ENCODE peak calls at places on chromosomes 16 and 17, in seven cellular contexts. One of them, this sample, is unnamed.

GRCh38 chr16:9090101-9090959 is 1.1 kb upstream of the HAPSTR1 start:
- DNase-seq in WTC11: peak; percentile 59
- DNase-seq in esophagus squamous epithelium: no peak
- DNase-seq in cardiac fibroblast: no peak
- DNase-seq in heart right ventricle: peak; percentile 54
- DNase-seq in RWPE1: no peak
- DNase-seq in heart left ventricle: peak; percentile 63
- DNase-seq in this sample: no peak

GRCh38 chr16:23564964-23565363 is 7.4 kb downstream of the UBFD1 start:
- DNase-seq in heart right ventricle: peak; percentile 65
- DNase-seq in esophagus squamous epithelium: no peak
- DNase-seq in heart left ventricle: peak; percentile 88
- DNase-seq in RWPE1: no peak
- DNase-seq in WTC11: no peak
- DNase-seq in cardiac fibroblast: no peak
- DNase-seq in this sample: no peak

GRCh38 chr17:1197781-1198490 is 18.2 kb upstream of the ABR start:
- DNase-seq in WTC11: no peak
- DNase-seq in cardiac fibroblast: peak; percentile 79
- DNase-seq in heart left ventricle: peak; percentile 68
- DNase-seq in RWPE1: no peak
- DNase-seq in heart right ventricle: peak; percentile 63
- DNase-seq in esophagus squamous epithelium: peak; percentile 61
- DNase-seq in this sample: no peak

GRCh38 chr16:57823836-57824235 is 21.5 kb upstream of the KIFC3 start:
- DNase-seq in RWPE1: no peak
- DNase-seq in heart right ventricle: peak; percentile 36
- DNase-seq in esophagus squamous epithelium: no peak
- DNase-seq in cardiac fibroblast: no peak
- DNase-seq in heart left ventricle: no peak
- DNase-seq in WTC11: no peak
- DNase-seq in this sample: no peak

GRCh38 chr17:41549596-41550039 is 21.5 kb upstream of the KRT19 start:
- DNase-seq in heart left ventricle: no peak
- DNase-seq in RWPE1: no peak
- DNase-seq in heart right ventricle: no peak
- DNase-seq in WTC11: no peak
- DNase-seq in esophagus squamous epithelium: no peak
- DNase-seq in cardiac fibroblast: no peak
- DNase-seq in this sample: no peak

GRCh38 chr16:84312783-84313382 is 18.2 kb downstream of the WFDC1 start:
- DNase-seq in heart left ventricle: no peak
- DNase-seq in heart right ventricle: no peak
- DNase-seq in esophagus squamous epithelium: no peak
- DNase-seq in WTC11: peak; percentile 81
- DNase-seq in cardiac fibroblast: no peak
- DNase-seq in RWPE1: no peak
- DNase-seq in this sample: no peak

GRCh38 chr17:17166446-17166845 is 39.7 kb downstream of the PLD6 start:
- DNase-seq in cardiac fibroblast: no peak
- DNase-seq in WTC11: no peak
- DNase-seq in RWPE1: no peak
- DNase-seq in heart left ventricle: no peak
- DNase-seq in esophagus squamous epithelium: no peak
- DNase-seq in heart right ventricle: no peak
- DNase-seq in this sample: no peak

GRCh38 chr16:21702259-21702658 is 38.5 kb downstream of the OTOA start:
- DNase-seq in heart left ventricle: no peak
- DNase-seq in cardiac fibroblast: no peak
- DNase-seq in heart right ventricle: no peak
- DNase-seq in RWPE1: no peak
- DNase-seq in WTC11: no peak
- DNase-seq in esophagus squamous epithelium: no peak
- DNase-seq in this sample: no peak

GRCh38 chr17:28744802-28745051 is 916 bp downstream of the TRAF4 start:
- DNase-seq in heart right ventricle: no peak
- DNase-seq in WTC11: no peak
- DNase-seq in esophagus squamous epithelium: no peak
- DNase-seq in cardiac fibroblast: no peak
- DNase-seq in RWPE1: no peak
- DNase-seq in heart left ventricle: no peak
- DNase-seq in this sample: no peak

GRCh38 chr16:10083301-10083700 is 98.9 kb downstream of the GRIN2A start:
- DNase-seq in esophagus squamous epithelium: no peak
- DNase-seq in heart left ventricle: no peak
- DNase-seq in WTC11: no peak
- DNase-seq in RWPE1: no peak
- DNase-seq in heart right ventricle: no peak
- DNase-seq in cardiac fibroblast: no peak
- DNase-seq in this sample: no peak

GRCh38 chr16:86809458-86809955 is 231.2 kb downstream of the FOXL1 start:
- DNase-seq in heart left ventricle: no peak
- DNase-seq in esophagus squamous epithelium: no peak
- DNase-seq in RWPE1: peak; percentile 80
- DNase-seq in heart right ventricle: no peak
- DNase-seq in cardiac fibroblast: peak; percentile 28
- DNase-seq in WTC11: no peak
- DNase-seq in this sample: no peak

GRCh38 chr16:67283039-67283825 is 3.9 kb downstream of the PLEKHG4 start:
- DNase-seq in cardiac fibroblast: peak; percentile 23
- DNase-seq in heart right ventricle: no peak
- DNase-seq in WTC11: no peak
- DNase-seq in heart left ventricle: no peak
- DNase-seq in esophagus squamous epithelium: no peak
- DNase-seq in RWPE1: no peak
- DNase-seq in this sample: no peak

GRCh38 chr17:11305524-11305923 is 64.5 kb downstream of the SHISA6 start:
- DNase-seq in heart left ventricle: no peak
- DNase-seq in cardiac fibroblast: no peak
- DNase-seq in esophagus squamous epithelium: no peak
- DNase-seq in heart right ventricle: no peak
- DNase-seq in WTC11: no peak
- DNase-seq in RWPE1: no peak
- DNase-seq in this sample: no peak

GRCh38 chr17:17784599-17785264 is 52.1 kb downstream of the SREBF1 start:
- DNase-seq in heart right ventricle: no peak
- DNase-seq in esophagus squamous epithelium: no peak
- DNase-seq in cardiac fibroblast: no peak
- DNase-seq in heart left ventricle: no peak
- DNase-seq in RWPE1: no peak
- DNase-seq in WTC11: no peak
- DNase-seq in this sample: no peak

DNA sequence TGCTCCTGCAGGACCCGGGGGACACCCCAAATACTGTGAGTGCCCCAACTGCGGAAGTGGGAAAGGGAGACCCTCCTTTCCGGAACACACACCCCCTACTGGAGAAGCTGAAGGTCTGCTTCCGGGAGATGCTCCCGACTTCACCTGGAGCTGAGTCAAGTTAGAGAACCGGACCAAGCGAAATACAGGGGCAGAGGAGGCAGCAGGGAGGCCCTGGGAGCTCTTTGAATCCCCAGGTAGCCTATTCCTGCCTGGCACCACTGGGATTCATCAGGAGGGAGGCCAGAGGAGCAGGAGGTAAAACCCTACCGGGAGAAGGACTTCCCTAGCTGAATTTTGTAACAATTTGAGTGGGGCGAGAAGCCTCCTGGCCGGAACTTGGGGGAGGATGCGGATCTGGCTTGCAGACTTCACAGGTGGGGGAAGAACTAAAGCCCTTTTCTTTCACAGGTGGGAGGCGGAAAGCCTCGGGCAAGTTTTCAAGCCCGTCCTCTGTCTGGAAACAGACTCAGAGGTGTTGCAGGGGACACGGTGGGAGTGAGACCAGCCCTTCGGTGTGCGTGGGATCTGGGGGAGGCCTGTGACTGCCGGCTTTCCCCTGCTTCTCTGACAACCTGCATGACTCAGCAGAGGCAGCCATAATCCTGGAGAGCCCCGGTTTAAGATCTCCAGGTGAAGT is 22.4 kb upstream of the TEKT1 start:
- DNase-seq in cardiac fibroblast: no peak
- DNase-seq in heart right ventricle: no peak
- DNase-seq in WTC11: peak; percentile 64
- DNase-seq in RWPE1: no peak
- DNase-seq in heart left ventricle: no peak
- DNase-seq in esophagus squamous epithelium: no peak
- DNase-seq in this sample: no peak
- TF ChIP-seq CTCF in cardiac fibroblast: peak; percentile 27
- TF ChIP-seq CTCF in heart right ventricle: peak; percentile 19
- TF ChIP-seq CTCF in WTC11: peak; percentile 72
- TF ChIP-seq CTCF in RWPE1: no peak
- TF ChIP-seq CTCF in heart left ventricle: no peak
- TF ChIP-seq CTCF in esophagus squamous epithelium: no peak
- TF ChIP-seq CTCF in this sample: no peak

GRCh38 chr17:32873114-32873513 is 3.8 kb downstream of the MYO1D start:
- DNase-seq in esophagus squamous epithelium: no peak
- DNase-seq in WTC11: no peak
- DNase-seq in cardiac fibroblast: no peak
- DNase-seq in RWPE1: no peak
- DNase-seq in heart left ventricle: no peak
- DNase-seq in heart right ventricle: no peak
- DNase-seq in this sample: no peak
- TF ChIP-seq CTCF in esophagus squamous epithelium: no peak
- TF ChIP-seq CTCF in WTC11: no peak
- TF ChIP-seq CTCF in cardiac fibroblast: no peak
- TF ChIP-seq CTCF in RWPE1: no peak
- TF ChIP-seq CTCF in heart left ventricle: no peak
- TF ChIP-seq CTCF in heart right ventricle: no peak
- TF ChIP-seq CTCF in this sample: no peak

GRCh38 chr17:74858672-74859438 is 830 bp downstream of the GRIN2C start:
- DNase-seq in cardiac fibroblast: no peak
- DNase-seq in RWPE1: no peak
- DNase-seq in heart left ventricle: no peak
- DNase-seq in esophagus squamous epithelium: no peak
- DNase-seq in WTC11: no peak
- DNase-seq in heart right ventricle: no peak
- DNase-seq in this sample: no peak

GRCh38 chr17:74860229-74860998 is 729 bp upstream of the GRIN2C start:
- DNase-seq in esophagus squamous epithelium: no peak
- DNase-seq in RWPE1: no peak
- DNase-seq in heart left ventricle: no peak
- DNase-seq in heart right ventricle: no peak
- DNase-seq in WTC11: no peak
- DNase-seq in cardiac fibroblast: no peak
- DNase-seq in this sample: no peak

GRCh38 chr17:74860999-74861553 is 1.4 kb upstream of the GRIN2C start:
- DNase-seq in esophagus squamous epithelium: no peak
- DNase-seq in RWPE1: no peak
- DNase-seq in heart right ventricle: no peak
- DNase-seq in heart left ventricle: no peak
- DNase-seq in WTC11: peak; percentile 43
- DNase-seq in cardiac fibroblast: no peak
- DNase-seq in this sample: no peak

GRCh38 chr17:74861554-74862107 is 1.9 kb upstream of the GRIN2C start:
- DNase-seq in RWPE1: no peak
- DNase-seq in heart right ventricle: no peak
- DNase-seq in esophagus squamous epithelium: no peak
- DNase-seq in WTC11: no peak
- DNase-seq in cardiac fibroblast: no peak
- DNase-seq in heart left ventricle: no peak
- DNase-seq in this sample: no peak

GRCh38 chr17:74859439-74860228 is at the start of gene GRIN2C:
- DNase-seq in RWPE1: no peak
- DNase-seq in cardiac fibroblast: no peak
- DNase-seq in WTC11: no peak
- DNase-seq in heart left ventricle: no peak
- DNase-seq in heart right ventricle: no peak
- DNase-seq in esophagus squamous epithelium: no peak
- DNase-seq in this sample: peak; percentile 62
- TF ChIP-seq CTCF in RWPE1: peak; percentile 60
- TF ChIP-seq CTCF in cardiac fibroblast: no peak
- TF ChIP-seq CTCF in WTC11: peak; percentile 29
- TF ChIP-seq CTCF in heart left ventricle: peak; percentile 43
- TF ChIP-seq CTCF in heart right ventricle: peak; percentile 33
- TF ChIP-seq CTCF in esophagus squamous epithelium: no peak
- TF ChIP-seq CTCF in this sample: peak; percentile 26

GRCh38 chr17:9052921-9053320 is 31.6 kb downstream of the NTN1 start:
- DNase-seq in RWPE1: no peak
- DNase-seq in heart left ventricle: no peak
- DNase-seq in heart right ventricle: no peak
- DNase-seq in cardiac fibroblast: no peak
- DNase-seq in esophagus squamous epithelium: no peak
- DNase-seq in WTC11: no peak
- DNase-seq in this sample: no peak

GRCh38 chr17:9053406-9053805 is 32.1 kb downstream of the NTN1 start:
- DNase-seq in esophagus squamous epithelium: no peak
- DNase-seq in RWPE1: no peak
- DNase-seq in heart left ventricle: no peak
- DNase-seq in WTC11: no peak
- DNase-seq in heart right ventricle: no peak
- DNase-seq in cardiac fibroblast: no peak
- DNase-seq in this sample: no peak

GRCh38 chr17:9051561-9051960 is 30.3 kb downstream of the NTN1 start:
- DNase-seq in WTC11: no peak
- DNase-seq in heart left ventricle: no peak
- DNase-seq in RWPE1: peak; percentile 70
- DNase-seq in esophagus squamous epithelium: no peak
- DNase-seq in cardiac fibroblast: no peak
- DNase-seq in heart right ventricle: no peak
- DNase-seq in this sample: no peak

GRCh38 chr17:9054146-9054545 is 32.8 kb downstream of the NTN1 start:
- DNase-seq in esophagus squamous epithelium: no peak
- DNase-seq in RWPE1: no peak
- DNase-seq in heart left ventricle: no peak
- DNase-seq in heart right ventricle: no peak
- DNase-seq in cardiac fibroblast: no peak
- DNase-seq in WTC11: peak; percentile 35
- DNase-seq in this sample: no peak

DNA sequence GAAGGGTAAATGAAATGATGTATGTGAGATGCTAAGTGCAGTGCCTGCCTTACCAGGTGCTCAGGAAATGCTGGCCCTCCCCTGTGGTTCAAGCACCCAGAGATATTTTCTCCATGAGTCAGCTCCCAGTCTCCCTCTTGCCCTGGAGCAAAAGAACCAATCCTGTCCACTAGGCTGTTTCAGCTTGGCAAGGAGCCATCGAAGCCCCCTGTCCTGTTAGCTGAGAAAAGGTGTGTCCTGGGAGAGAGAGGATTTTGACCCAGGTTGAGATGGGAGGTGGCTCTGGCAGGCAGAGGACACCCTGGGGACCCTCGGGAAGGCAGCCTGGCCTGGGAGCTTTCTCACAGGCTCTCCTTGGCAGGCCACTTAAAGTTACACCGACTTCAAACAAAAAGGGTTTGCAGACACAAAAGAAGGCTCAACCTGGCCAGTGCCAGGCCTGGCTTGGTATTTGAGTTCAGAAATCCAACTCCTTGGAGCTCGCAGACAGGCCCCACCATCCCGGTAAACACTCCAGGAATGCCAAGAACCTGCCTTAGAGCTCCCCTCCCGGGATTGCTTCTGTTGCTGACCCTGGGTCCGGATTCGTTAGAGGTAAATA is 29.6 kb downstream of the NTN1 start:
- DNase-seq in WTC11: peak; percentile 32
- DNase-seq in heart left ventricle: no peak
- DNase-seq in cardiac fibroblast: no peak
- DNase-seq in esophagus squamous epithelium: no peak
- DNase-seq in heart right ventricle: no peak
- DNase-seq in RWPE1: peak; percentile 97
- DNase-seq in this sample: no peak
- TF ChIP-seq CTCF in WTC11: no peak
- TF ChIP-seq CTCF in heart left ventricle: no peak
- TF ChIP-seq CTCF in cardiac fibroblast: no peak
- TF ChIP-seq CTCF in esophagus squamous epithelium: no peak
- TF ChIP-seq CTCF in heart right ventricle: no peak
- TF ChIP-seq CTCF in RWPE1: no peak
- TF ChIP-seq CTCF in this sample: no peak